ENCODE peak calls at places on chromosomes 2 and 18, in seven cellular contexts. One of them, this sample, is unnamed.

GRCh38 chr2:236943068-236943467 is 142.6 kb upstream of the COPS8 start:
- DNase-seq in stimulated activated CD4-positive, alpha-beta T cell treated with anti-CD3 and anti-CD28 coated beads, Interleukin-12 subunit alpha, Interleukin-12 subunit beta, amount 100 ng/mL, for 4 hours: no peak
- DNase-seq in HCT116: no peak
- DNase-seq in NCI-H82: no peak
- DNase-seq in NCI-H774: no peak
- DNase-seq in nephron progenitor cell: no peak
- DNase-seq in fibroblast of lung: no peak
- DNase-seq in this sample: no peak

GRCh38 chr2:220499281-220499680 is 871.9 kb downstream of the SLC4A3 start:
- DNase-seq in stimulated activated CD4-positive, alpha-beta T cell treated with anti-CD3 and anti-CD28 coated beads, Interleukin-12 subunit alpha, Interleukin-12 subunit beta, amount 100 ng/mL, for 4 hours: no peak
- DNase-seq in HCT116: no peak
- DNase-seq in NCI-H82: no peak
- DNase-seq in NCI-H774: no peak
- DNase-seq in nephron progenitor cell: no peak
- DNase-seq in fibroblast of lung: peak; percentile 76
- DNase-seq in this sample: peak; percentile 11

GRCh38 chr2:229273384-229274338 is 2.6 kb upstream of the PID1 start:
- DNase-seq in stimulated activated CD4-positive, alpha-beta T cell treated with anti-CD3 and anti-CD28 coated beads, Interleukin-12 subunit alpha, Interleukin-12 subunit beta, amount 100 ng/mL, for 4 hours: no peak
- DNase-seq in HCT116: peak; percentile 81
- DNase-seq in NCI-H82: peak; percentile 89
- DNase-seq in NCI-H774: peak; percentile 86
- DNase-seq in nephron progenitor cell: peak; percentile 55
- DNase-seq in fibroblast of lung: peak; percentile 89
- DNase-seq in this sample: peak; percentile 83

GRCh38 chr2:3138621-3139020 is 239.0 kb downstream of the EIPR1 start:
- DNase-seq in stimulated activated CD4-positive, alpha-beta T cell treated with anti-CD3 and anti-CD28 coated beads, Interleukin-12 subunit alpha, Interleukin-12 subunit beta, amount 100 ng/mL, for 4 hours: no peak
- DNase-seq in HCT116: no peak
- DNase-seq in NCI-H82: no peak
- DNase-seq in NCI-H774: no peak
- DNase-seq in nephron progenitor cell: no peak
- DNase-seq in fibroblast of lung: no peak
- DNase-seq in this sample: no peak

GRCh38 chr2:53268086-53268485 is 499.5 kb upstream of the CHAC2 start:
- DNase-seq in stimulated activated CD4-positive, alpha-beta T cell treated with anti-CD3 and anti-CD28 coated beads, Interleukin-12 subunit alpha, Interleukin-12 subunit beta, amount 100 ng/mL, for 4 hours: no peak
- DNase-seq in HCT116: no peak
- DNase-seq in NCI-H82: no peak
- DNase-seq in NCI-H774: no peak
- DNase-seq in nephron progenitor cell: no peak
- DNase-seq in fibroblast of lung: no peak
- DNase-seq in this sample: peak; percentile 37

GRCh38 chr18:32086866-32087265 is 4.8 kb upstream of the RNF138 start:
- DNase-seq in stimulated activated CD4-positive, alpha-beta T cell treated with anti-CD3 and anti-CD28 coated beads, Interleukin-12 subunit alpha, Interleukin-12 subunit beta, amount 100 ng/mL, for 4 hours: no peak
- DNase-seq in HCT116: peak; percentile 64
- DNase-seq in NCI-H82: no peak
- DNase-seq in NCI-H774: no peak
- DNase-seq in nephron progenitor cell: no peak
- DNase-seq in fibroblast of lung: no peak
- DNase-seq in this sample: no peak

GRCh38 chr2:119721043-119721442 is 38.7 kb upstream of the PTPN4 start:
- DNase-seq in stimulated activated CD4-positive, alpha-beta T cell treated with anti-CD3 and anti-CD28 coated beads, Interleukin-12 subunit alpha, Interleukin-12 subunit beta, amount 100 ng/mL, for 4 hours: no peak
- DNase-seq in HCT116: no peak
- DNase-seq in NCI-H82: no peak
- DNase-seq in NCI-H774: no peak
- DNase-seq in nephron progenitor cell: no peak
- DNase-seq in fibroblast of lung: no peak
- DNase-seq in this sample: no peak

GRCh38 chr2:159712929-159713575 is 746 bp downstream of the MARCHF7 start:
- DNase-seq in stimulated activated CD4-positive, alpha-beta T cell treated with anti-CD3 and anti-CD28 coated beads, Interleukin-12 subunit alpha, Interleukin-12 subunit beta, amount 100 ng/mL, for 4 hours: no peak
- DNase-seq in HCT116: no peak
- DNase-seq in NCI-H82: peak; percentile 79
- DNase-seq in NCI-H774: no peak
- DNase-seq in nephron progenitor cell: no peak
- DNase-seq in fibroblast of lung: peak; percentile 24
- DNase-seq in this sample: no peak

GRCh38 chr2:236971919-236972381 is 113.7 kb upstream of the COPS8 start:
- DNase-seq in stimulated activated CD4-positive, alpha-beta T cell treated with anti-CD3 and anti-CD28 coated beads, Interleukin-12 subunit alpha, Interleukin-12 subunit beta, amount 100 ng/mL, for 4 hours: no peak
- DNase-seq in HCT116: no peak
- DNase-seq in NCI-H82: no peak
- DNase-seq in NCI-H774: no peak
- DNase-seq in nephron progenitor cell: no peak
- DNase-seq in fibroblast of lung: peak; percentile 22
- DNase-seq in this sample: no peak

GRCh38 chr2:236969767-236970655 is 115.7 kb upstream of the COPS8 start:
- DNase-seq in stimulated activated CD4-positive, alpha-beta T cell treated with anti-CD3 and anti-CD28 coated beads, Interleukin-12 subunit alpha, Interleukin-12 subunit beta, amount 100 ng/mL, for 4 hours: no peak
- DNase-seq in HCT116: no peak
- DNase-seq in NCI-H82: no peak
- DNase-seq in NCI-H774: no peak
- DNase-seq in nephron progenitor cell: no peak
- DNase-seq in fibroblast of lung: no peak
- DNase-seq in this sample: no peak

GRCh38 chr2:70496819-70497218 is 56.8 kb downstream of the TGFA start:
- DNase-seq in stimulated activated CD4-positive, alpha-beta T cell treated with anti-CD3 and anti-CD28 coated beads, Interleukin-12 subunit alpha, Interleukin-12 subunit beta, amount 100 ng/mL, for 4 hours: no peak
- DNase-seq in HCT116: no peak
- DNase-seq in NCI-H82: no peak
- DNase-seq in NCI-H774: no peak
- DNase-seq in nephron progenitor cell: no peak
- DNase-seq in fibroblast of lung: no peak
- DNase-seq in this sample: no peak

GRCh38 chr2:214593723-214594122 is 182.9 kb downstream of the VWC2L start:
- DNase-seq in stimulated activated CD4-positive, alpha-beta T cell treated with anti-CD3 and anti-CD28 coated beads, Interleukin-12 subunit alpha, Interleukin-12 subunit beta, amount 100 ng/mL, for 4 hours: no peak
- DNase-seq in HCT116: peak; percentile 27
- DNase-seq in NCI-H82: peak; percentile 22
- DNase-seq in NCI-H774: no peak
- DNase-seq in nephron progenitor cell: no peak
- DNase-seq in fibroblast of lung: peak; percentile 47
- DNase-seq in this sample: peak; percentile 74